ENCODE peak calls at places on chromosomes 1 and 21, in four cellular contexts. J is fibroblast of mammary gland, H is retinal pigment epithelial cell, O is heart right ventricle. E is an unnamed sample.

GRCh38 chr1:209625791-209626285 is 26.4 kb downstream of the LAMB3 start:
- DNase-seq in H (peak), J (no peak), O (no peak), E (no peak)

GRCh38 chr21:45551816-45552695 is 9.8 kb upstream of the SLC19A1 start:
- DNase-seq in H (no peak), J (no peak), O (no peak), E (no peak)

GRCh38 chr1:94971491-94971924 is 44.6 kb upstream of the CNN3 start:
- DNase-seq in H (peak), O (no peak), J (peak), E (no peak)

GRCh38 chr1:10693497-10694273 is 102.8 kb downstream of the CASZ1 start:
- DNase-seq in J (no peak), O (no peak), H (no peak), E (no peak)

GRCh38 chr1:58862728-58863385 is 79.0 kb upstream of the JUN start:
- DNase-seq in J (no peak), O (no peak), H (no peak), E (no peak)

GRCh38 chr1:71054281-71054731 is 6.7 kb upstream of the PTGER3 start:
- DNase-seq in H (no peak), J (no peak), O (no peak), E (no peak)

GRCh38 chr1:160777486-160778089 is 18.4 kb upstream of the LY9 start:
- DNase-seq in J (peak), O (no peak), H (no peak), E (peak)

GRCh38 chr1:9198538-9199361 is 35.8 kb upstream of the H6PD start:
- DNase-seq in H (no peak), O (peak), J (peak), E (no peak)

GRCh38 chr21:41425588-41425953 is 468 bp upstream of the MX1 start:
- DNase-seq in H (no peak), J (no peak), O (no peak), E (no peak)

GRCh38 chr1:109370712-109371270 is 26.9 kb downstream of the SORT1 start:
- DNase-seq in H (peak), J (peak), O (no peak), E (peak)

GRCh38 chr1:198030682-198031081 is 113.5 kb downstream of the LHX9 start:
- DNase-seq in J (peak), O (no peak), H (no peak), E (peak)

GRCh38 chr1:30538906-30539855 is 184.2 kb downstream of the MATN1 start:
- DNase-seq in H (no peak), J (no peak), O (no peak), E (no peak)

GRCh38 chr1:175810305-175810704 is 66.9 kb upstream of the TNR start:
- DNase-seq in H (no peak), J (no peak), O (no peak), E (no peak)

GRCh38 chr21:43303240-43304178 is 123.4 kb downstream of the SIK1 start:
- DNase-seq in O (no peak), J (no peak), H (no peak), E (no peak)

GRCh38 chr1:85033221-85033620 is 15.1 kb downstream of the MCOLN3 start:
- DNase-seq in J (no peak), O (no peak), H (no peak), E (no peak)

GRCh38 chr1:108117908-108118902 is 81.9 kb downstream of the SLC25A24 start:
- DNase-seq in J (no peak), O (no peak), H (peak), E (peak)

GRCh38 chr21:46253610-46254124 is 25.1 kb upstream of the LSS start:
- DNase-seq in H (no peak), O (no peak), J (peak), E (no peak)

GRCh38 chr1:67535474-67535873 is 105.3 kb upstream of the SERBP1 start:
- DNase-seq in H (peak), J (peak), O (peak), E (peak)

GRCh38 chr1:241462371-241462770 is 57.2 kb downstream of the FH start:
- DNase-seq in H (no peak), O (no peak), J (peak), E (no peak)

GRCh38 chr1:92973203-92973907 is 12.1 kb upstream of the DIPK1A start:
- DNase-seq in O (no peak), J (no peak), H (no peak), E (no peak)

GRCh38 chr1:196207624-196208204 is 400.5 kb downstream of the KCNT2 start:
- DNase-seq in H (no peak), J (no peak), O (no peak), E (peak)

GRCh38 chr1:30645807-30646206 is 77.6 kb downstream of the MATN1 start:
- DNase-seq in O (no peak), H (no peak), J (peak), E (peak)

GRCh38 chr1:155018617-155019348 is 14.8 kb downstream of the DCST2 start:
- DNase-seq in O (no peak), J (peak), H (no peak), E (no peak)

GRCh38 chr1:119779869-119780356 is 11.2 kb upstream of the HMGCS2 start:
- DNase-seq in O (peak), H (no peak), J (peak), E (peak)

GRCh38 chr1:230600111-230601000 is 41.9 kb upstream of the COG2 start:
- DNase-seq in J (no peak), H (no peak), O (no peak), E (no peak)

GRCh38 chr1:228162286-228163003 is 3.2 kb upstream of the IBA57 start:
- DNase-seq in J (no peak), O (peak), H (no peak), E (peak)

GRCh38 chr1:226293553-226293920 is 15.4 kb downstream of the LIN9 start:
- DNase-seq in O (no peak), J (no peak), H (no peak), E (no peak)

GRCh38 chr1:32766328-32766972 is 50.7 kb downstream of the YARS1 start:
- DNase-seq in J (no peak), O (no peak), H (no peak), E (no peak)

GRCh38 chr1:5640845-5641244 is 351.4 kb downstream of the NPHP4 start:
- DNase-seq in J (no peak), H (no peak), O (no peak), E (no peak)

GRCh38 chr21:27062441-27062840 is 95.6 kb upstream of the ADAMTS5 start:
- DNase-seq in H (no peak), O (no peak), J (no peak), E (peak)

GRCh38 chr1:198794498-198794897 is 155.7 kb downstream of the PTPRC start:
- DNase-seq in H (no peak), O (no peak), J (peak), E (peak)

GRCh38 chr21:31918250-31918775 is 45.5 kb downstream of the HUNK start:
- DNase-seq in J (no peak), O (no peak), H (no peak), E (no peak)
- TF ChIP-seq CTCF in J (no peak), O (no peak), H (no peak), E (peak)

DNA sequence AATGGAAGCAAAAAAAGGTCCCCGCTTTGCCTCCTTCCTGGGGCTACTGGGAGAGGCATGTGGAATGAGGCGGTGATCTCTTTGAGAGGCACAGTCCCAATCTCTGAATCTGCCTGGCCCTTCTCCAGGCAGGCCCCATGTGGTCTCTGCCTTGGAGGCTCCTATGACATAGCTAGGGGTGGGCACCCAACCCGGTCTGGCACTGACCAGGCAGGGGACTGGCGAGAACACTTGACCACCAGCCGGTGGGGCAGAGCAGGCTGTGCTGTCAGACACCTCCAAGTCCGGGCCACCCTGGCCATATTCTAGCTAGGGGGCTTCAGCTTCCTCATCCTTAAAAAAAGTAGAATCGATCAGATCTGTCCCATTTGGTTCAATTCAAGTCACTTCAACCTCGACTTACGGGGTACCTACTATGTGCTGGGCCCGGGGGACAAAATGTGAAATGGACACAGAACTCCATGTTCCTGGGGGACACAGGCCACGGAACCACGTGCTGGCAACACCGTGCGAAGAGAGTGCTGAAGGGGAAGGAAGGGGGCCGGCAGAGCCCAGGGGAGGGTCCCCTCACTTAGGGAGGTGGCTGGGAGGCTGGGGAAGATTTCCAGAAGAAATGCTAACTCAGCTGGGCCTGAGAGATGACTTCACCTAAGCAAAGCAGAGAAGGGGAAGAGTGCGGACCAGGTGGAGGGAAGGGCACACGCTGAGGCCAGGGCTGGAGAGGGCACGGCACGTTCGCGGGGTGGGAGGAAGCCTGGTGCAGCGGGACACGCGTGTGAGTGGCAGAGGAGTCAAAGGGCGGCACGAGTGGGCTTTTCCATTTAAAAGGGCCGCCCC is 33.3 kb downstream of the HSPG2 start:
- DNase-seq in H (no peak), J (no peak), O (no peak), E (no peak)
- H3K4me3 ChIP-seq in H (no peak), J (no peak), O (no peak), E (no peak)

GRCh38 chr1:44237721-44238457 is 24.6 kb downstream of the DMAP1 start:
- DNase-seq in H (no peak), O (no peak), J (peak), E (no peak)
- TF ChIP-seq CTCF in H (peak), O (peak), J (peak), E (peak)

GRCh38 chr21:38295997-38296764 is 39.4 kb downstream of the KCNJ15 start:
- DNase-seq in J (peak), H (no peak), O (peak), E (no peak)
- H3K4me3 ChIP-seq in J (no peak), H (no peak), O (no peak), E (no peak)

DNA sequence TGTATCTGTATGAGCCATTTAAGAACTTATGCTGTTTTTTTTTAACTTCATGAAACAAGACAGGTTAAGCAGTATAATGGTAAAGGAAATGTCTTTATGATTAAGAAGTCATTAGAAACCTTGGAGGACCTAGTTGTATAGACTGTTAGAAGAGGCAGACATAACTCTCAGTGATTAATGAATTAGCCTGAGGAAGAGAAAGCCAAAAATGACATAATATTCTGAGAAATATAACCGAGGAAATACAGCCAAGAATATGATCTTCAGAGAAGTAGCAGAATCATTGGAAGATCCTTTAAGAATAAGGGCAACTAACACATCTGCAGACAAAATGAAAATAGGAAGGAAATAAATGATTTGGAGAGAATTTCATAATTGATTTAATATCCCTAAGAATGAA is 738.1 kb upstream of the NCAM2 start:
- DNase-seq in H (no peak), J (no peak), O (no peak), E (no peak)
- TF ChIP-seq CTCF in H (no peak), J (no peak), O (no peak), E (no peak)

GRCh38 chr1:31704261-31705079 is 653 bp upstream of the COL16A1 start:
- DNase-seq in O (no peak), H (no peak), J (peak), E (peak)
- H3K4me3 ChIP-seq in O (peak), H (peak), J (peak), E (peak)